ENCODE peak calls at places on chromosome 16, in ten cellular contexts. One of them, this sample, is unnamed.

GRCh38 chr16:12339686-12340085 is 363.2 kb downstream of the SNX29 start:
- DNase-seq in endothelial cell: no peak
- DNase-seq in adrenal gland: no peak
- DNase-seq in NCI-H2029: no peak
- DNase-seq in GM04503: no peak
- DNase-seq in astrocyte of the spinal cord: peak
- DNase-seq in GM12865: no peak
- DNase-seq in HL-60: no peak
- DNase-seq in T follicular helper cell: no peak
- DNase-seq in lung: no peak
- DNase-seq in this sample: no peak

GRCh38 chr16:84532299-84532724 is 27.9 kb upstream of the MEAK7 start:
- DNase-seq in endothelial cell: peak
- DNase-seq in adrenal gland: peak
- DNase-seq in NCI-H2029: no peak
- DNase-seq in GM04503: peak
- DNase-seq in astrocyte of the spinal cord: peak
- DNase-seq in GM12865: peak
- DNase-seq in HL-60: no peak
- DNase-seq in T follicular helper cell: no peak
- DNase-seq in lung: peak
- DNase-seq in this sample: no peak

GRCh38 chr16:87671221-87671620 is 68.9 kb downstream of the JPH3 start:
- DNase-seq in endothelial cell: no peak
- DNase-seq in adrenal gland: no peak
- DNase-seq in NCI-H2029: no peak
- DNase-seq in GM04503: no peak
- DNase-seq in astrocyte of the spinal cord: no peak
- DNase-seq in GM12865: no peak
- DNase-seq in HL-60: no peak
- DNase-seq in T follicular helper cell: no peak
- DNase-seq in lung: no peak
- DNase-seq in this sample: no peak

GRCh38 chr16:67115649-67116048 is 5.9 kb downstream of the PHAF1 start:
- DNase-seq in endothelial cell: no peak
- DNase-seq in adrenal gland: no peak
- DNase-seq in NCI-H2029: no peak
- DNase-seq in GM04503: peak
- DNase-seq in astrocyte of the spinal cord: peak
- DNase-seq in GM12865: no peak
- DNase-seq in HL-60: no peak
- DNase-seq in T follicular helper cell: no peak
- DNase-seq in lung: no peak
- DNase-seq in this sample: no peak

GRCh38 chr16:69311115-69311532 is at the start of gene VPS4A:
- DNase-seq in endothelial cell: peak
- DNase-seq in adrenal gland: peak
- DNase-seq in NCI-H2029: peak
- DNase-seq in GM04503: peak
- DNase-seq in astrocyte of the spinal cord: peak
- DNase-seq in GM12865: peak
- DNase-seq in HL-60: peak
- DNase-seq in T follicular helper cell: peak
- DNase-seq in lung: peak
- DNase-seq in this sample: peak

GRCh38 chr16:88478115-88478514 is 25.0 kb downstream of the ZFPM1 start:
- DNase-seq in endothelial cell: no peak
- DNase-seq in adrenal gland: no peak
- DNase-seq in NCI-H2029: no peak
- DNase-seq in GM04503: no peak
- DNase-seq in astrocyte of the spinal cord: no peak
- DNase-seq in GM12865: no peak
- DNase-seq in HL-60: peak
- DNase-seq in T follicular helper cell: no peak
- DNase-seq in lung: no peak
- DNase-seq in this sample: no peak

GRCh38 chr16:52052818-52053217 is 494.1 kb downstream of the TOX3 start:
- DNase-seq in endothelial cell: no peak
- DNase-seq in adrenal gland: no peak
- DNase-seq in NCI-H2029: no peak
- DNase-seq in GM04503: no peak
- DNase-seq in astrocyte of the spinal cord: no peak
- DNase-seq in GM12865: no peak
- DNase-seq in HL-60: no peak
- DNase-seq in T follicular helper cell: no peak
- DNase-seq in lung: no peak
- DNase-seq in this sample: no peak

GRCh38 chr16:25838724-25839186 is 147.0 kb downstream of the HS3ST4 start:
- DNase-seq in endothelial cell: peak
- DNase-seq in adrenal gland: peak
- DNase-seq in NCI-H2029: peak
- DNase-seq in GM04503: peak
- DNase-seq in astrocyte of the spinal cord: peak
- DNase-seq in GM12865: peak
- DNase-seq in HL-60: peak
- DNase-seq in T follicular helper cell: no peak
- DNase-seq in lung: no peak
- DNase-seq in this sample: peak

GRCh38 chr16:69709456-69710084 is 16.8 kb downstream of the NQO1 start:
- DNase-seq in endothelial cell: no peak
- DNase-seq in adrenal gland: no peak
- DNase-seq in NCI-H2029: peak
- DNase-seq in GM04503: peak
- DNase-seq in astrocyte of the spinal cord: peak
- DNase-seq in GM12865: peak
- DNase-seq in HL-60: peak
- DNase-seq in T follicular helper cell: no peak
- DNase-seq in lung: no peak
- DNase-seq in this sample: peak

GRCh38 chr16:29943846-29944669 is 17.8 kb upstream of the TMEM219 start:
- DNase-seq in endothelial cell: no peak
- DNase-seq in adrenal gland: peak
- DNase-seq in NCI-H2029: peak
- DNase-seq in GM04503: peak
- DNase-seq in astrocyte of the spinal cord: peak
- DNase-seq in GM12865: no peak
- DNase-seq in HL-60: no peak
- DNase-seq in T follicular helper cell: no peak
- DNase-seq in lung: peak
- DNase-seq in this sample: peak

GRCh38 chr16:48194828-48195566 is 39.2 kb upstream of the ABCC12 start:
- DNase-seq in endothelial cell: no peak
- DNase-seq in adrenal gland: no peak
- DNase-seq in NCI-H2029: peak
- DNase-seq in GM04503: no peak
- DNase-seq in astrocyte of the spinal cord: peak
- DNase-seq in GM12865: no peak
- DNase-seq in HL-60: peak
- DNase-seq in T follicular helper cell: no peak
- DNase-seq in lung: no peak
- DNase-seq in this sample: no peak

GRCh38 chr16:55662641-55663040 is 6.9 kb downstream of the SLC6A2 start:
- DNase-seq in endothelial cell: no peak
- DNase-seq in adrenal gland: no peak
- DNase-seq in NCI-H2029: no peak
- DNase-seq in GM04503: no peak
- DNase-seq in astrocyte of the spinal cord: no peak
- DNase-seq in GM12865: no peak
- DNase-seq in HL-60: no peak
- DNase-seq in T follicular helper cell: no peak
- DNase-seq in lung: no peak
- DNase-seq in this sample: no peak

GRCh38 chr16:81469710-81470481 is 25.3 kb downstream of the CMIP start:
- DNase-seq in endothelial cell: no peak
- DNase-seq in adrenal gland: no peak
- DNase-seq in NCI-H2029: no peak
- DNase-seq in GM04503: no peak
- DNase-seq in astrocyte of the spinal cord: peak
- DNase-seq in GM12865: peak
- DNase-seq in HL-60: peak
- DNase-seq in T follicular helper cell: no peak
- DNase-seq in lung: no peak
- DNase-seq in this sample: no peak

GRCh38 chr16:75420987-75421819 is 12.1 kb downstream of the CFDP1 start:
- DNase-seq in endothelial cell: peak
- DNase-seq in adrenal gland: no peak
- DNase-seq in NCI-H2029: no peak
- DNase-seq in GM04503: no peak
- DNase-seq in astrocyte of the spinal cord: peak
- DNase-seq in GM12865: peak
- DNase-seq in HL-60: peak
- DNase-seq in T follicular helper cell: no peak
- DNase-seq in lung: peak
- DNase-seq in this sample: peak

GRCh38 chr16:57950382-57950781 is 20.5 kb downstream of the CNGB1 start:
- DNase-seq in endothelial cell: no peak
- DNase-seq in adrenal gland: no peak
- DNase-seq in NCI-H2029: no peak
- DNase-seq in GM04503: no peak
- DNase-seq in astrocyte of the spinal cord: no peak
- DNase-seq in GM12865: no peak
- DNase-seq in HL-60: no peak
- DNase-seq in T follicular helper cell: no peak
- DNase-seq in lung: no peak
- DNase-seq in this sample: no peak

GRCh38 chr16:11632455-11632921 is 35.8 kb upstream of the SNN start:
- DNase-seq in endothelial cell: peak
- DNase-seq in adrenal gland: peak
- DNase-seq in NCI-H2029: no peak
- DNase-seq in GM04503: peak
- DNase-seq in astrocyte of the spinal cord: peak
- DNase-seq in GM12865: no peak
- DNase-seq in HL-60: peak
- DNase-seq in T follicular helper cell: no peak
- DNase-seq in lung: no peak
- DNase-seq in this sample: no peak

GRCh38 chr16:64478258-64478906 is 643.5 kb downstream of the CDH11 start:
- DNase-seq in endothelial cell: no peak
- DNase-seq in adrenal gland: no peak
- DNase-seq in NCI-H2029: no peak
- DNase-seq in GM04503: peak
- DNase-seq in astrocyte of the spinal cord: peak
- DNase-seq in GM12865: no peak
- DNase-seq in HL-60: no peak
- DNase-seq in T follicular helper cell: no peak
- DNase-seq in lung: peak
- DNase-seq in this sample: no peak

GRCh38 chr16:86406056-86406455 is 104.3 kb upstream of the FOXF1 start:
- DNase-seq in endothelial cell: no peak
- DNase-seq in adrenal gland: no peak
- DNase-seq in NCI-H2029: no peak
- DNase-seq in GM04503: no peak
- DNase-seq in astrocyte of the spinal cord: no peak
- DNase-seq in GM12865: no peak
- DNase-seq in HL-60: no peak
- DNase-seq in T follicular helper cell: no peak
- DNase-seq in lung: no peak
- DNase-seq in this sample: no peak

GRCh38 chr16:1448536-1449116 is 4.3 kb upstream of the CCDC154 start:
- DNase-seq in endothelial cell: no peak
- DNase-seq in adrenal gland: no peak
- DNase-seq in NCI-H2029: no peak
- DNase-seq in GM04503: no peak
- DNase-seq in astrocyte of the spinal cord: no peak
- DNase-seq in GM12865: no peak
- DNase-seq in HL-60: no peak
- DNase-seq in T follicular helper cell: no peak
- DNase-seq in lung: no peak
- DNase-seq in this sample: no peak

GRCh38 chr16:787978-788398 is at the start of gene RPUSD1:
- DNase-seq in endothelial cell: no peak
- DNase-seq in adrenal gland: no peak
- DNase-seq in NCI-H2029: no peak
- DNase-seq in GM04503: no peak
- DNase-seq in astrocyte of the spinal cord: no peak
- DNase-seq in GM12865: peak
- DNase-seq in HL-60: peak
- DNase-seq in T follicular helper cell: no peak
- DNase-seq in lung: no peak
- DNase-seq in this sample: no peak

GRCh38 chr16:29107299-29107698 is 122.4 kb downstream of the LAT start:
- DNase-seq in endothelial cell: no peak
- DNase-seq in adrenal gland: no peak
- DNase-seq in NCI-H2029: peak
- DNase-seq in GM04503: no peak
- DNase-seq in astrocyte of the spinal cord: no peak
- DNase-seq in GM12865: no peak
- DNase-seq in HL-60: no peak
- DNase-seq in T follicular helper cell: no peak
- DNase-seq in lung: no peak
- DNase-seq in this sample: no peak

This sample was measured in iPS DF 6.9.